ENCODE peak calls at places on chromosomes 12 and 14, in ten cellular contexts. M is NCI-H1436; S is omental fat pad; H is AG20443; N is mesenteric fat pad; Q is PC-3; L is hepatic stellate cell; Z is heart left ventricle; P is activated T-cell treated with anti-CD3 and anti-CD28 coated beads, Interleukin-2, amount 50 U/mL, for 1 hour; C is activated gamma-delta T cell. R is an unnamed sample.

GRCh38 chr12:3313655-3314305 is 177.2 kb upstream of the PRMT8 start:
- DNase-seq in M (no peak), S (no peak), H (peak; percentile 39), N (no peak), Q (peak; percentile 52), L (peak; percentile 48), Z (no peak), P (peak; percentile 26), C (no peak), R (no peak)

GRCh38 chr14:77181124-77181602 is 435 bp upstream of the TMEM63C start:
- DNase-seq in M (no peak), S (no peak), H (no peak), N (no peak), Q (no peak), L (no peak), Z (no peak), P (no peak), C (no peak), R (peak; percentile 26)

GRCh38 chr12:55188573-55188972 is 32.3 kb upstream of the OR10A7 start:
- DNase-seq in M (no peak), S (no peak), H (no peak), N (no peak), Q (no peak), L (no peak), Z (no peak), P (no peak), C (no peak), R (no peak)

GRCh38 chr14:89277229-89277628 is 139.8 kb downstream of the FOXN3 start:
- DNase-seq in M (peak; percentile 87), S (no peak), H (no peak), N (no peak), Q (no peak), L (no peak), Z (no peak), P (no peak), C (no peak), R (no peak)

GRCh38 chr12:106227641-106228319 is 20.0 kb downstream of the CKAP4 start:
- DNase-seq in M (no peak), S (no peak), H (peak; percentile 35), N (no peak), Q (peak; percentile 65), L (no peak), Z (peak; percentile 53), P (peak; percentile 65), C (no peak), R (peak; percentile 19)

GRCh38 chr12:2693980-2694379 is 100.8 kb upstream of the FKBP4 start:
- DNase-seq in M (no peak), S (no peak), H (no peak), N (no peak), Q (no peak), L (no peak), Z (no peak), P (no peak), C (no peak), R (no peak)

GRCh38 chr12:52121848-52122838 is 42.6 kb downstream of the SMIM41 start:
- DNase-seq in M (peak; percentile 67), S (peak; percentile 52), H (peak; percentile 84), N (peak; percentile 91), Q (peak; percentile 70), L (peak; percentile 72), Z (peak; percentile 75), P (peak; percentile 65), C (peak; percentile 17), R (no peak)

GRCh38 chr12:70045036-70045435 is 198.2 kb upstream of the CNOT2 start:
- DNase-seq in M (no peak), S (no peak), H (no peak), N (no peak), Q (no peak), L (no peak), Z (no peak), P (no peak), C (no peak), R (peak; percentile 10)

GRCh38 chr12:96981053-96981452 is 74.0 kb downstream of the NEDD1 start:
- DNase-seq in M (no peak), S (no peak), H (peak; percentile 85), N (no peak), Q (peak; percentile 53), L (peak; percentile 65), Z (no peak), P (no peak), C (no peak), R (peak; percentile 80)

GRCh38 chr14:106530423-106531107 is 1004.2 kb downstream of the TMEM121 start:
- DNase-seq in M (no peak), S (no peak), H (no peak), N (no peak), Q (no peak), L (no peak), Z (no peak), P (peak; percentile 39), C (no peak), R (peak; percentile 38)

GRCh38 chr14:36655963-36656768 is 5.5 kb upstream of the PAX9 start:
- DNase-seq in M (no peak), S (no peak), H (peak; percentile 39), N (no peak), Q (peak; percentile 77), L (no peak), Z (no peak), P (no peak), C (no peak), R (no peak)

GRCh38 chr14:99862111-99862510 is 68.9 kb downstream of the EML1 start:
- DNase-seq in M (no peak), S (no peak), H (no peak), N (no peak), Q (no peak), L (peak; percentile 61), Z (no peak), P (no peak), C (no peak), R (peak; percentile 23)

GRCh38 chr12:112538740-112539139 is 120.0 kb downstream of the PTPN11 start:
- DNase-seq in M (no peak), S (no peak), H (no peak), N (no peak), Q (no peak), L (no peak), Z (no peak), P (no peak), C (no peak), R (no peak)

GRCh38 chr12:64042901-64043300 is 179.2 kb downstream of the KICS2 start:
- DNase-seq in M (no peak), S (no peak), H (peak; percentile 14), N (no peak), Q (no peak), L (no peak), Z (no peak), P (no peak), C (no peak), R (no peak)

GRCh38 chr12:131408036-131408365 is 302.9 kb upstream of the SFSWAP start:
- DNase-seq in M (no peak), S (no peak), H (no peak), N (peak; percentile 68), Q (no peak), L (no peak), Z (no peak), P (no peak), C (no peak), R (no peak)

GRCh38 chr14:52873694-52874093 is 77.2 kb downstream of the FERMT2 start:
- DNase-seq in M (no peak), S (no peak), H (peak; percentile 64), N (no peak), Q (no peak), L (no peak), Z (no peak), P (no peak), C (no peak), R (no peak)

GRCh38 chr12:38903596-38903995 is 1.8 kb downstream of the CPNE8 start:
- DNase-seq in M (no peak), S (no peak), H (no peak), N (no peak), Q (no peak), L (no peak), Z (no peak), P (no peak), C (no peak), R (no peak)

GRCh38 chr14:61618448-61618847 is 76.9 kb upstream of the HIF1A start:
- DNase-seq in M (no peak), S (no peak), H (no peak), N (no peak), Q (no peak), L (no peak), Z (no peak), P (no peak), C (no peak), R (no peak)

GRCh38 chr12:96811083-96811482 is 96.0 kb upstream of the NEDD1 start:
- DNase-seq in M (no peak), S (no peak), H (peak; percentile 42), N (no peak), Q (peak; percentile 99), L (peak; percentile 2), Z (no peak), P (no peak), C (no peak), R (peak; percentile 96)

GRCh38 chr12:45336762-45337596 is 121.1 kb downstream of the ANO6 start:
- DNase-seq in M (no peak), S (no peak), H (peak; percentile 38), N (no peak), Q (peak; percentile 57), L (peak; percentile 6), Z (no peak), P (no peak), C (no peak), R (peak; percentile 78)

GRCh38 chr12:124213606-124214347 is 81.1 kb upstream of the RFLNA start:
- DNase-seq in M (no peak), S (no peak), H (no peak), N (no peak), Q (no peak), L (no peak), Z (no peak), P (no peak), C (no peak), R (no peak)

GRCh38 chr12:20525064-20525610 is 156.8 kb downstream of the PDE3A start:
- DNase-seq in M (no peak), S (no peak), H (no peak), N (no peak), Q (no peak), L (no peak), Z (no peak), P (no peak), C (no peak), R (no peak)

GRCh38 chr12:34405286-34406227 is 383.3 kb downstream of the ALG10 start:
- DNase-seq in M (no peak), S (no peak), H (peak; percentile 0), N (peak; percentile 86), Q (no peak), L (no peak), Z (peak; percentile 17), P (peak; percentile 8), C (no peak), R (no peak)

GRCh38 chr14:31270196-31270772 is 62.7 kb upstream of the HECTD1 start:
- DNase-seq in M (no peak), S (no peak), H (no peak), N (no peak), Q (no peak), L (no peak), Z (no peak), P (no peak), C (no peak), R (peak; percentile 51)

GRCh38 chr12:12903642-12904609 is 12.6 kb downstream of the GPRC5A start:
- DNase-seq in M (no peak), S (no peak), H (no peak), N (no peak), Q (peak; percentile 25), L (no peak), Z (no peak), P (no peak), C (no peak), R (no peak)

GRCh38 chr12:24679135-24679534 is 269.8 kb downstream of the BCAT1 start:
- DNase-seq in M (no peak), S (no peak), H (no peak), N (no peak), Q (no peak), L (no peak), Z (no peak), P (no peak), C (no peak), R (no peak)

GRCh38 chr12:113407931-113408585 is 4.4 kb upstream of the SDS start:
- DNase-seq in M (no peak), S (no peak), H (peak; percentile 59), N (no peak), Q (peak; percentile 55), L (no peak), Z (no peak), P (no peak), C (no peak), R (no peak)

GRCh38 chr12:4245446-4245845 is 28.1 kb upstream of the CCND2 start:
- DNase-seq in M (no peak), S (no peak), H (no peak), N (no peak), Q (no peak), L (no peak), Z (no peak), P (no peak), C (no peak), R (no peak)

R was measured in HT1080.